ENCODE peak calls at places on chromosomes 4 and X, in ten cellular contexts. D, W, Z, A, S, X, P, T, E and I are unnamed samples.

GRCh38 chrX:51144828-51145442 is 187.7 kb upstream of the NUDT10 start:
- DNase-seq in D (peak), W (no peak), Z (no peak), A (peak), S (peak), X (no peak), P (no peak), T (peak), E (peak), I (peak)

GRCh38 chrX:54419559-54420302 is 20.5 kb upstream of the TSR2 start:
- DNase-seq in D (no peak), W (no peak), Z (no peak), A (no peak), S (no peak), X (no peak), P (no peak), T (no peak), E (no peak), I (no peak)

GRCh38 chr4:145937021-145937861 is 1.4 kb downstream of the ZNF827 start:
- DNase-seq in D (peak), W (peak), Z (peak), A (peak), S (peak), X (peak), P (peak), T (peak), E (peak), I (peak)

GRCh38 chr4:24910504-24910903 is 2.3 kb downstream of the CCDC149 start:
- DNase-seq in D (peak), W (no peak), Z (no peak), A (no peak), S (no peak), X (no peak), P (no peak), T (no peak), E (no peak), I (no peak)

GRCh38 chr4:31620476-31620875 is 900.3 kb downstream of the PCDH7 start:
- DNase-seq in D (peak), W (no peak), Z (no peak), A (no peak), S (no peak), X (no peak), P (no peak), T (no peak), E (no peak), I (no peak)

GRCh38 chr4:76458829-76459228 is 23.8 kb downstream of the SHROOM3 start:
- DNase-seq in D (peak), W (peak), Z (no peak), A (no peak), S (no peak), X (peak), P (no peak), T (no peak), E (peak), I (no peak)

GRCh38 chr4:107863850-107864371 is 39.2 kb downstream of the SGMS2 start:
- DNase-seq in D (peak), W (peak), Z (peak), A (peak), S (no peak), X (peak), P (no peak), T (no peak), E (peak), I (no peak)

GRCh38 chr4:105619193-105619931 is 66.9 kb downstream of the ARHGEF38 start:
- DNase-seq in D (peak), W (peak), Z (peak), A (peak), S (no peak), X (peak), P (no peak), T (no peak), E (peak), I (no peak)

GRCh38 chrX:76428243-76429130 is 977 bp downstream of the MAGEE1 start:
- DNase-seq in D (no peak), W (peak), Z (peak), A (peak), S (peak), X (peak), P (peak), T (peak), E (peak), I (no peak)

GRCh38 chrX:112642349-112642748 is 37.4 kb downstream of the LHFPL1 start:
- DNase-seq in D (peak), W (no peak), Z (peak), A (peak), S (peak), X (no peak), P (no peak), T (peak), E (peak), I (peak)

GRCh38 chrX:136780738-136781137 is at the start of gene ARHGEF6:
- DNase-seq in D (no peak), W (no peak), Z (peak), A (no peak), S (no peak), X (no peak), P (no peak), T (no peak), E (no peak), I (no peak)

GRCh38 chrX:136523770-136524169 is 8.2 kb upstream of the VGLL1 start:
- DNase-seq in D (no peak), W (no peak), Z (no peak), A (no peak), S (no peak), X (no peak), P (no peak), T (no peak), E (no peak), I (no peak)

GRCh38 chrX:55196688-55197087 is 23.5 kb upstream of the PAGE5 start:
- DNase-seq in D (no peak), W (no peak), Z (no peak), A (no peak), S (no peak), X (no peak), P (no peak), T (no peak), E (no peak), I (no peak)

GRCh38 chr4:38868055-38868965 is 704 bp downstream of the FAM114A1 start:
- DNase-seq in D (peak), W (peak), Z (peak), A (peak), S (peak), X (peak), P (no peak), T (no peak), E (peak), I (no peak)

GRCh38 chr4:96356591-96357360 is 516.9 kb downstream of the PDHA2 start:
- DNase-seq in D (peak), W (no peak), Z (no peak), A (no peak), S (no peak), X (no peak), P (no peak), T (no peak), E (peak), I (no peak)

GRCh38 chrX:104309169-104309568 is 54.4 kb upstream of the ESX1 start:
- DNase-seq in D (no peak), W (no peak), Z (no peak), A (no peak), S (no peak), X (no peak), P (no peak), T (no peak), E (no peak), I (no peak)

GRCh38 chr4:185813133-185813532 is 1.1 kb upstream of the SORBS2 start:
- DNase-seq in D (no peak), W (no peak), Z (no peak), A (no peak), S (no peak), X (no peak), P (no peak), T (no peak), E (no peak), I (no peak)

GRCh38 chr4:139278450-139278849 is 1.6 kb downstream of the MGARP start:
- DNase-seq in D (no peak), W (no peak), Z (no peak), A (no peak), S (no peak), X (no peak), P (no peak), T (no peak), E (no peak), I (no peak)

GRCh38 chr4:189136462-189136861 is 804.2 kb upstream of the FRG1 start:
- DNase-seq in D (no peak), W (no peak), Z (no peak), A (no peak), S (no peak), X (no peak), P (no peak), T (no peak), E (no peak), I (no peak)

GRCh38 chrX:103431316-103431715 is 55.0 kb downstream of the BEX3 start:
- DNase-seq in D (no peak), W (no peak), Z (no peak), A (peak), S (no peak), X (no peak), P (no peak), T (no peak), E (no peak), I (no peak)

GRCh38 chr4:78297075-78297815 is 240.1 kb downstream of the FRAS1 start:
- DNase-seq in D (peak), W (no peak), Z (no peak), A (no peak), S (no peak), X (no peak), P (no peak), T (no peak), E (no peak), I (no peak)

GRCh38 chr4:150150545-150151156 is 72.4 kb downstream of the DCLK2 start:
- DNase-seq in D (no peak), W (peak), Z (no peak), A (no peak), S (no peak), X (peak), P (no peak), T (no peak), E (no peak), I (no peak)

GRCh38 chr4:89952458-89952857 is 57.8 kb downstream of the MMRN1 start:
- DNase-seq in D (no peak), W (no peak), Z (no peak), A (no peak), S (no peak), X (no peak), P (no peak), T (no peak), E (no peak), I (no peak)

DNA sequence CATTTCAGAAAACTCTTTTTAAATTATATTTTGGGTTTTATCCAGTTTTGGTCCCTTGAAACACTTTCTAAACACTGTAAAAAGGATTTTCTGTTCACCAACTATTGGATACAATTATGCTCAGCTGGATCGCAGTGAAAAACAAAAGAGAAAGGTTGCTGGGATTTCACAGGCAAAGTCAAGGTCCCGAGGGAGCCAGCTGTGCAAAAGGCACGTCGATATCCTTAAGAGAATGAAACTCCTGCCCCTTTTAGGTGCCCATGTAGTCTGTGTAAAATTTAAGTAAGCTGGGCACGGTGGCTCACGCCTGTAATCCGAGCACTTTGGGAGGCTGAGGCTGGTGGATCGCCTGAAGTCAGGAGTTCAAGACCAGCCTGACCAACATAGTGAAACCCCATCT is 1018.3 kb upstream of the INTU start:
- DNase-seq in D (no peak), W (no peak), Z (no peak), A (no peak), S (no peak), X (no peak), P (no peak), T (no peak), E (no peak), I (no peak)
- TF ChIP-seq CTCF in D (no peak), W (no peak), Z (no peak), A (no peak), S (no peak), X (no peak), P (no peak), T (no peak), E (no peak), I (no peak)

GRCh38 chrX:649166-649565 is 18.6 kb downstream of the SHOX start:
- DNase-seq in D (no peak), W (no peak), Z (no peak), A (no peak), S (no peak), X (no peak), P (no peak), T (no peak), E (no peak), I (no peak)
- TF ChIP-seq CTCF in D (no peak), W (no peak), Z (no peak), A (no peak), S (no peak), X (no peak), P (no peak), T (no peak), E (no peak), I (no peak)

GRCh38 chr4:110005461-110006056 is 92.9 kb downstream of the EGF start:
- DNase-seq in D (peak), W (no peak), Z (no peak), A (no peak), S (no peak), X (no peak), P (no peak), T (peak), E (no peak), I (peak)
- TF ChIP-seq CTCF in D (peak), W (peak), Z (peak), A (peak), S (peak), X (peak), P (peak), T (peak), E (peak), I (peak)

GRCh38 chr4:1604706-1605205 is 79.4 kb downstream of the FAM53A start:
- DNase-seq in D (no peak), W (no peak), Z (peak), A (no peak), S (no peak), X (peak), P (peak), T (no peak), E (peak), I (no peak)
- TF ChIP-seq CTCF in D (no peak), W (no peak), Z (peak), A (no peak), S (no peak), X (no peak), P (no peak), T (no peak), E (no peak), I (no peak)

GRCh38 chrX:37302569-37302968 is 46.6 kb upstream of the PRRG1 start:
- DNase-seq in D (peak), W (no peak), Z (peak), A (no peak), S (no peak), X (peak), P (no peak), T (no peak), E (peak), I (no peak)
- TF ChIP-seq CTCF in D (peak), W (peak), Z (no peak), A (no peak), S (no peak), X (peak), P (peak), T (no peak), E (peak), I (no peak)